ENCODE peak calls at places on chromosomes 6 and 20, in six cellular contexts. W, Q, I, B, U and O are unnamed samples.

GRCh38 chr6:94727710-94728109 is 849.6 kb upstream of the MANEA start:
- DNase-seq in W (no peak), Q (no peak), I (no peak), B (no peak), U (no peak), O (no peak)

GRCh38 chr20:54062812-54063280 is 7.5 kb downstream of the BCAS1 start:
- DNase-seq in W (no peak), Q (no peak), I (no peak), B (no peak), U (peak), O (no peak)

GRCh38 chr6:107713214-107713962 is 110.7 kb downstream of the SCML4 start:
- DNase-seq in W (no peak), Q (no peak), I (no peak), B (no peak), U (peak), O (no peak)

GRCh38 chr6:169167581-169168301 is 85.9 kb downstream of the THBS2 start:
- DNase-seq in W (no peak), Q (no peak), I (no peak), B (no peak), U (no peak), O (no peak)

GRCh38 chr6:148869589-148869988 is 122.8 kb downstream of the UST start:
- DNase-seq in W (no peak), Q (no peak), I (no peak), B (no peak), U (no peak), O (no peak)

GRCh38 chr6:62764841-62765240 is 446.4 kb upstream of the FKBP1C start:
- DNase-seq in W (no peak), Q (no peak), I (no peak), B (no peak), U (no peak), O (no peak)

GRCh38 chr6:119148102-119148824 is 69.8 kb upstream of the FAM184A start:
- DNase-seq in W (no peak), Q (no peak), I (no peak), B (no peak), U (peak), O (no peak)

GRCh38 chr6:37673436-37673835 is 24.2 kb downstream of the MDGA1 start:
- DNase-seq in W (no peak), Q (no peak), I (no peak), B (no peak), U (no peak), O (peak)